ENCODE peak calls at places on chromosomes 13 and 19, in six cellular contexts. Y is HT-29; S is naive thymus-derived CD8-positive, alpha-beta T cell; V is progenitor cell of endocrine pancreas; Q is H54; U is activated CD8-positive, alpha-beta memory T cell treated with anti-CD3 and anti-CD28 coated beads, Interleukin-2, amount 50 U/mL, for 4 hours. A is an unnamed sample.

GRCh38 chr19:49932041-49932451 is 2.7 kb upstream of the NUP62 start:
- DNase-seq in U (no peak), Q (no peak), V (no peak), S (no peak), Y (no peak), A (no peak)

GRCh38 chr19:4971424-4971793 is 2.5 kb downstream of the KDM4B start:
- DNase-seq in Y (peak; percentile 37), S (no peak), U (no peak), V (no peak), Q (no peak), A (no peak)

GRCh38 chr19:21482863-21483276 is 22.5 kb upstream of the ZNF429 start:
- DNase-seq in Q (peak; percentile 56), U (peak; percentile 68), Y (no peak), V (no peak), S (peak; percentile 78), A (no peak)

GRCh38 chr13:28467034-28467433 is 27.9 kb downstream of the FLT1 start:
- DNase-seq in V (no peak), S (no peak), Y (no peak), U (no peak), Q (no peak), A (no peak)

GRCh38 chr19:9801976-9802375 is 16.9 kb downstream of the FBXL12 start:
- DNase-seq in S (no peak), U (no peak), V (no peak), Y (no peak), Q (no peak), A (no peak)

GRCh38 chr13:101576977-101577376 is 124.5 kb downstream of the ITGBL1 start:
- DNase-seq in V (no peak), U (no peak), S (no peak), Q (no peak), Y (no peak), A (no peak)

GRCh38 chr13:89212186-89212585 is 1541.0 kb downstream of the SLITRK5 start:
- DNase-seq in Q (no peak), V (no peak), Y (no peak), S (no peak), U (no peak), A (no peak)

GRCh38 chr19:23957660-23958281 is 43.1 kb downstream of the ZNF726 start:
- DNase-seq in Q (peak; percentile 47), S (no peak), V (no peak), U (no peak), Y (no peak), A (no peak)

GRCh38 chr19:33767898-33768413 is 28.7 kb upstream of the KCTD15 start:
- DNase-seq in Q (peak; percentile 49), S (no peak), V (peak; percentile 84), Y (peak; percentile 29), U (no peak), A (peak; percentile 10)

GRCh38 chr19:15432629-15433518 is 14.1 kb upstream of the AKAP8L start:
- DNase-seq in V (peak; percentile 87), Y (peak; percentile 79), Q (peak; percentile 97), U (peak; percentile 95), S (peak; percentile 92), A (peak; percentile 91)

GRCh38 chr19:47609885-47610545 is 1.1 kb downstream of the BICRA start:
- DNase-seq in S (peak; percentile 39), Q (peak; percentile 44), U (peak; percentile 55), V (peak; percentile 36), Y (peak; percentile 69), A (peak; percentile 29)

GRCh38 chr13:48853381-48854102 is 122.2 kb upstream of the FNDC3A start:
- DNase-seq in V (no peak), Y (no peak), U (no peak), S (no peak), Q (no peak), A (no peak)

GRCh38 chr19:12766051-12766521 is 9.3 kb downstream of the HOOK2 start:
- DNase-seq in Q (peak; percentile 90), S (peak; percentile 82), V (peak; percentile 70), U (peak; percentile 86), Y (peak; percentile 78), A (peak; percentile 80)

GRCh38 chr19:384801-385169 is 24.2 kb downstream of the C2CD4C start:
- DNase-seq in V (no peak), S (no peak), Y (no peak), U (no peak), Q (no peak), A (no peak)

GRCh38 chr13:111916201-111916600 is 150.7 kb upstream of the SOX1 start:
- DNase-seq in Y (no peak), V (no peak), Q (no peak), S (no peak), U (no peak), A (no peak)

GRCh38 chr13:94548382-94549240 is 47.3 kb downstream of the TGDS start:
- DNase-seq in U (peak; percentile 46), Q (peak; percentile 21), Y (peak; percentile 76), S (peak; percentile 44), V (no peak), A (no peak)

GRCh38 chr19:1855828-1856255 is 7.5 kb downstream of the KLF16 start:
- DNase-seq in Q (no peak), V (no peak), S (no peak), Y (no peak), U (no peak), A (no peak)

GRCh38 chr19:7428651-7429113 is 60.2 kb downstream of the PEX11G start:
- DNase-seq in S (no peak), V (no peak), U (no peak), Q (no peak), Y (no peak), A (no peak)

GRCh38 chr19:10364644-10365043 is 15.7 kb downstream of the TYK2 start:
- DNase-seq in V (no peak), Y (no peak), Q (no peak), S (no peak), U (no peak), A (peak; percentile 55)

GRCh38 chr13:65724261-65724660 is 1505.9 kb downstream of the PCDH9 start:
- DNase-seq in V (no peak), Y (no peak), S (no peak), Q (no peak), U (no peak), A (no peak)

GRCh38 chr19:10183926-10184325 is 10.8 kb downstream of the DNMT1 start:
- DNase-seq in Y (no peak), Q (no peak), V (no peak), U (no peak), S (no peak), A (no peak)

GRCh38 chr19:7456964-7457541 is 31.8 kb downstream of the PEX11G start:
- DNase-seq in Q (no peak), Y (no peak), S (no peak), U (no peak), V (no peak), A (no peak)

GRCh38 chr13:46995874-46996273 is 99.0 kb upstream of the HTR2A start:
- DNase-seq in V (no peak), Q (no peak), Y (no peak), U (no peak), S (no peak), A (no peak)

GRCh38 chr19:17467471-17468301 is 2.6 kb upstream of the SLC27A1 start:
- DNase-seq in V (no peak), Y (no peak), S (no peak), Q (no peak), U (no peak), A (no peak)

GRCh38 chr19:45075215-45076028 is 856 bp downstream of the ZNF296 start:
- DNase-seq in Y (peak; percentile 67), Q (no peak), U (peak; percentile 33), S (no peak), V (no peak), A (peak; percentile 36)

GRCh38 chr19:16025108-16026101 is 50.9 kb upstream of the TPM4 start:
- DNase-seq in S (no peak), V (no peak), Y (peak; percentile 45), Q (peak; percentile 96), U (no peak), A (no peak)

GRCh38 chr19:10007811-10008211 is 2.5 kb downstream of the COL5A3 start:
- DNase-seq in Q (no peak), U (no peak), S (no peak), Y (no peak), V (no peak), A (no peak)

GRCh38 chr13:47455581-47455980 is 545.5 kb downstream of the SUCLA2 start:
- DNase-seq in U (no peak), Q (no peak), V (no peak), S (no peak), Y (peak; percentile 47), A (no peak)

GRCh38 chr19:19474950-19475781 is 40.2 kb downstream of the TSSK6 start:
- DNase-seq in Q (no peak), S (no peak), U (no peak), Y (no peak), V (no peak), A (no peak)

GRCh38 chr19:53463263-53463662 is 4.3 kb upstream of the ZNF813 start:
- DNase-seq in S (no peak), U (no peak), V (no peak), Y (no peak), Q (no peak), A (peak; percentile 90)

GRCh38 chr19:57210381-57210780 is 19.1 kb downstream of the ZNF264 start:
- DNase-seq in Q (no peak), U (no peak), Y (no peak), V (no peak), S (no peak), A (peak; percentile 14)

GRCh38 chr13:98549728-98550317 is 27.1 kb downstream of the STK24 start:
- DNase-seq in Y (no peak), V (no peak), Q (no peak), U (no peak), S (no peak), A (no peak)

GRCh38 chr13:46855664-46856063 is 41.2 kb downstream of the HTR2A start:
- DNase-seq in V (no peak), S (no peak), U (no peak), Y (no peak), Q (no peak), A (no peak)

A was measured in midbrain.